ENCODE peak calls at places on chromosomes 4 and X, in ten cellular contexts. L is fibroblast of pulmonary artery, H is uterus, B is foreskin fibroblast, N is brain microvascular endothelial cell, M is GM20000, Y is nephron progenitor cell, D is right lobe of liver, F is fibroblast of mammary gland, S is upper lobe of left lung. Q is an unnamed sample.

GRCh38 chr4:60313616-60314015 is 886.5 kb upstream of the ADGRL3 start:
- DNase-seq in L (peak), H (no peak), B (no peak), N (no peak), M (no peak), Y (no peak), D (no peak), F (peak), S (no peak), Q (no peak)

GRCh38 chr4:113303315-113303714 is 253.9 kb downstream of the ANK2 start:
- DNase-seq in L (no peak), H (no peak), B (no peak), N (no peak), M (no peak), Y (no peak), D (no peak), F (no peak), S (no peak), Q (no peak)

GRCh38 chrX:47649302-47649701 is 1.1 kb downstream of the ELK1 start:
- DNase-seq in L (no peak), H (no peak), B (no peak), N (no peak), M (no peak), Y (no peak), D (no peak), F (no peak), S (no peak), Q (no peak)

GRCh38 chrX:121455890-121456289 is 408.5 kb downstream of the GLUD2 start:
- DNase-seq in L (no peak), H (no peak), B (no peak), N (no peak), M (no peak), Y (no peak), D (no peak), F (no peak), S (no peak), Q (no peak)

GRCh38 chr4:90025248-90025647 is 101.9 kb upstream of the CCSER1 start:
- DNase-seq in L (peak), H (no peak), B (no peak), N (no peak), M (peak), Y (no peak), D (no peak), F (peak), S (no peak), Q (no peak)

GRCh38 chrX:106300239-106300638 is 132.1 kb downstream of the PWWP3B start:
- DNase-seq in L (peak), H (no peak), B (no peak), N (no peak), M (no peak), Y (no peak), D (no peak), F (peak), S (no peak), Q (no peak)

GRCh38 chr4:37562592-37562991 is 123.6 kb downstream of the RELL1 start:
- DNase-seq in L (peak), H (no peak), B (no peak), N (peak), M (no peak), Y (no peak), D (no peak), F (peak), S (no peak), Q (no peak)

GRCh38 chr4:8164687-8165086 is 6.1 kb upstream of the ABLIM2 start:
- DNase-seq in L (no peak), H (no peak), B (no peak), N (no peak), M (no peak), Y (no peak), D (no peak), F (no peak), S (no peak), Q (no peak)

GRCh38 chrX:69109706-69110635 is 55.3 kb downstream of the PJA1 start:
- DNase-seq in L (no peak), H (peak), B (no peak), N (peak), M (no peak), Y (no peak), D (no peak), F (peak), S (no peak), Q (no peak)

GRCh38 chr4:174494146-174494545 is 28.1 kb downstream of the HPGD start:
- DNase-seq in L (no peak), H (no peak), B (no peak), N (no peak), M (no peak), Y (no peak), D (no peak), F (no peak), S (no peak), Q (no peak)

GRCh38 chr4:159563257-159563656 is 460.4 kb downstream of the RAPGEF2 start:
- DNase-seq in L (no peak), H (no peak), B (no peak), N (no peak), M (no peak), Y (no peak), D (no peak), F (no peak), S (no peak), Q (no peak)

GRCh38 chr4:111475001-111475400 is 670.3 kb upstream of the FAM241A start:
- DNase-seq in L (peak), H (no peak), B (no peak), N (peak), M (no peak), Y (peak), D (no peak), F (peak), S (no peak), Q (no peak)

GRCh38 chrX:96540111-96540631 is 144.5 kb upstream of the DIAPH2 start:
- DNase-seq in L (no peak), H (no peak), B (no peak), N (no peak), M (no peak), Y (no peak), D (no peak), F (no peak), S (no peak), Q (no peak)

GRCh38 chr4:15964159-15964558 is 1.2 kb upstream of the FGFBP2 start:
- DNase-seq in L (no peak), H (no peak), B (no peak), N (no peak), M (no peak), Y (no peak), D (no peak), F (no peak), S (no peak), Q (no peak)

GRCh38 chr4:8205749-8206611 is 6.9 kb downstream of the SH3TC1 start:
- DNase-seq in L (no peak), H (no peak), B (no peak), N (no peak), M (no peak), Y (no peak), D (no peak), F (no peak), S (no peak), Q (no peak)

GRCh38 chr4:2570551-2571222 is 34.2 kb downstream of the FAM193A start:
- DNase-seq in L (no peak), H (no peak), B (no peak), N (no peak), M (peak), Y (no peak), D (no peak), F (no peak), S (no peak), Q (no peak)

GRCh38 chrX:44058339-44058738 is 85.1 kb upstream of the NDP start:
- DNase-seq in L (no peak), H (no peak), B (no peak), N (no peak), M (no peak), Y (no peak), D (no peak), F (no peak), S (no peak), Q (no peak)

GRCh38 chr4:142883433-142883832 is 37.3 kb upstream of the INPP4B start:
- DNase-seq in L (no peak), H (no peak), B (no peak), N (no peak), M (no peak), Y (no peak), D (no peak), F (peak), S (no peak), Q (no peak)

GRCh38 chr4:76449824-76450223 is 14.8 kb downstream of the SHROOM3 start:
- DNase-seq in L (peak), H (no peak), B (no peak), N (no peak), M (no peak), Y (no peak), D (peak), F (no peak), S (no peak), Q (no peak)

GRCh38 chr4:94653984-94654609 is 103.7 kb upstream of the BMPR1B start:
- DNase-seq in L (no peak), H (no peak), B (no peak), N (no peak), M (no peak), Y (no peak), D (no peak), F (no peak), S (no peak), Q (no peak)

GRCh38 chrX:14865201-14865600 is 7.7 kb downstream of the FANCB start:
- DNase-seq in L (peak), H (no peak), B (no peak), N (no peak), M (no peak), Y (no peak), D (no peak), F (peak), S (no peak), Q (no peak)

GRCh38 chrX:72296991-72297390 is 8.7 kb downstream of the CITED1 start:
- DNase-seq in L (no peak), H (no peak), B (no peak), N (no peak), M (no peak), Y (no peak), D (no peak), F (peak), S (no peak), Q (no peak)

GRCh38 chr4:85836588-85836987 is 361.6 kb downstream of the ARHGAP24 start:
- DNase-seq in L (no peak), H (no peak), B (no peak), N (peak), M (no peak), Y (no peak), D (no peak), F (no peak), S (no peak), Q (no peak)

GRCh38 chr4:67533112-67533511 is 12.2 kb downstream of the CENPC start:
- DNase-seq in L (no peak), H (no peak), B (no peak), N (no peak), M (no peak), Y (no peak), D (no peak), F (no peak), S (no peak), Q (no peak)

GRCh38 chr4:135834471-135834870 is 1632.9 kb upstream of the PABPC4L start:
- DNase-seq in L (no peak), H (no peak), B (no peak), N (no peak), M (no peak), Y (no peak), D (no peak), F (no peak), S (no peak), Q (no peak)

GRCh38 chr4:135833529-135833928 is 1631.9 kb upstream of the PABPC4L start:
- DNase-seq in L (no peak), H (no peak), B (no peak), N (no peak), M (no peak), Y (no peak), D (no peak), F (no peak), S (no peak), Q (no peak)

GRCh38 chr4:135840781-135841180 is 1639.2 kb upstream of the PABPC4L start:
- DNase-seq in L (no peak), H (no peak), B (no peak), N (no peak), M (no peak), Y (no peak), D (no peak), F (no peak), S (no peak), Q (no peak)

GRCh38 chr4:135839712-135840111 is 1638.1 kb upstream of the PABPC4L start:
- DNase-seq in L (no peak), H (no peak), B (no peak), N (no peak), M (no peak), Y (no peak), D (no peak), F (no peak), S (no peak), Q (no peak)

GRCh38 chr4:135838889-135839288 is 1637.3 kb upstream of the PABPC4L start:
- DNase-seq in L (peak), H (no peak), B (no peak), N (peak), M (no peak), Y (no peak), D (no peak), F (no peak), S (no peak), Q (no peak)
- TF ChIP-seq CTCF in L (no peak), H (no peak), B (no peak), N (no peak), M (no peak), Y (no peak), D (no peak), F (no peak), S (no peak), Q (no peak)

DNA sequence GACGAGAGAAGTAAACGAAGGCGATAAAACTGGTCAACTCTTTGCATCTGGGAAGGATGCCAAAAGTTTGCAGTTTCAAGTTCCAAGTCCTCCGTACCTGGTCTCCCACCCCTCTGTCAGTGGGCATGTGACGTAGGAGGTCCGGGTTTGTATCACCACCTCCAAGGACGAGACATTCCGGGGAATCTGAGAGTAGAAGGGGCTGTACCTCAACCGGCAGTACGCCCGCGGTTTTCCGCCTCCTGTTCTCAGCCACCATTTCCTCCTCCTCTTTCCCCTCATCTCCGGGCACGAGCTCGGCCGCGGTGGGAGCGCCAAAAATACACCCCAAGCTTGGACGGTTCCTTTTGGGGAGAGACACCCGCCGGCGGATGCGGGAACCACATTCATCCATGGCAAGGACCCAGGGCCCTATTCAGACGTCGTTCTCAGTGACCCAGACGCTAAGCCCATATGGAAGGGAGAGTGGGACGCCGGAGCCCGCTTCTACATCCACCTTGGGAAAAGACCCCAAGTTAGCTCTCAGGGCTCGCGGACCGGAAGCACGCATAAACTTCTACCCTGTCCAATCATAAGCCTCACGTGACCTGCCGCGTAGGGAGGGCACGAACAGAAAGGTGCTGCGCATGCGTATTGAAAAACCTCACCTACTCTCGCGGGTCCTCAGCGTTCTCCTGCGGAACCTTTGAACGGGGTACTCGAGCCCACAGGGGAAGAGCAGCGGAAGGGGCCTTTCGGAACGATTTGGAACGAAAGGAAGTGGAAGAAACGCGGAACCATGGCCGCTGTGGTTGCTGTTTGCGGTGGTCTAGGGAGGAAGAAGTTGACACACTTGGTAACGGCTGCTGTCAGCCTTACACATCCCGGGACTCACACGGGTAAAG is at the start of the genes HELQ and MRPS18C:
- DNase-seq in L (peak), H (peak), B (peak), N (peak), M (peak), Y (peak), D (peak), F (peak), S (peak), Q (peak)
- TF ChIP-seq CTCF in L (peak), H (peak), B (peak), N (peak), M (no peak), Y (no peak), D (peak), F (peak), S (peak), Q (no peak)

GRCh38 chr4:19158451-19158850 is 1093.3 kb upstream of the SLIT2 start:
- DNase-seq in L (no peak), H (no peak), B (no peak), N (no peak), M (no peak), Y (no peak), D (no peak), F (no peak), S (no peak), Q (no peak)

GRCh38 chr4:19159874-19160273 is 1091.8 kb upstream of the SLIT2 start:
- DNase-seq in L (no peak), H (no peak), B (no peak), N (no peak), M (no peak), Y (no peak), D (no peak), F (no peak), S (no peak), Q (no peak)

GRCh38 chr4:19152264-19152663 is 1099.4 kb upstream of the SLIT2 start:
- DNase-seq in L (no peak), H (no peak), B (no peak), N (no peak), M (no peak), Y (no peak), D (no peak), F (no peak), S (no peak), Q (no peak)

GRCh38 chr4:19155568-19155967 is 1096.1 kb upstream of the SLIT2 start:
- DNase-seq in L (no peak), H (no peak), B (no peak), N (no peak), M (no peak), Y (no peak), D (no peak), F (no peak), S (no peak), Q (no peak)

GRCh38 chr4:19156786-19157185 is 1094.9 kb upstream of the SLIT2 start:
- DNase-seq in L (no peak), H (no peak), B (no peak), N (no peak), M (no peak), Y (no peak), D (no peak), F (no peak), S (no peak), Q (no peak)
- TF ChIP-seq CTCF in L (no peak), H (no peak), B (no peak), N (no peak), M (no peak), Y (no peak), D (no peak), F (no peak), S (no peak), Q (no peak)

GRCh38 chrX:94097852-94098251 is 423.8 kb downstream of the FAM133A start:
- DNase-seq in L (no peak), H (no peak), B (no peak), N (no peak), M (no peak), Y (no peak), D (no peak), F (no peak), S (no peak), Q (no peak)
- TF ChIP-seq CTCF in L (no peak), H (no peak), B (no peak), N (no peak), M (no peak), Y (no peak), D (no peak), F (no peak), S (no peak), Q (no peak)